ENCODE peak calls at places on chromosomes 12 and 14, in seven cellular contexts. X is esophagus squamous epithelium, Q is NB4, I is suprapubic skin, A is adrenal gland, O is tibial nerve, Y is K562. C is an unnamed sample.

GRCh38 chr12:64825143-64826011 is 930 bp downstream of the TBC1D30 start:
- DNase-seq in X (no peak), Q (no peak), I (no peak), A (no peak), O (no peak), Y (no peak), C (peak; percentile 29)

GRCh38 chr12:132327351-132328171 is 1.8 kb downstream of the GALNT9 start:
- DNase-seq in X (no peak), Q (peak; percentile 100), I (no peak), A (peak; percentile 89), O (no peak), Y (no peak), C (peak; percentile 84)

GRCh38 chr14:28774764-28775738 is 8.5 kb downstream of the FOXG1 start:
- DNase-seq in X (no peak), Q (no peak), I (no peak), A (no peak), O (no peak), Y (no peak), C (no peak)

GRCh38 chr12:49089831-49090773 is 4.5 kb downstream of the DHH start:
- DNase-seq in X (no peak), Q (no peak), I (no peak), A (no peak), O (no peak), Y (peak; percentile 83), C (no peak)

GRCh38 chr12:76478045-76478444 is 81.5 kb downstream of the OSBPL8 start:
- DNase-seq in X (no peak), Q (no peak), I (no peak), A (no peak), O (no peak), Y (no peak), C (no peak)

GRCh38 chr12:49930515-49931288 is 19.8 kb upstream of the AQP2 start:
- DNase-seq in X (no peak), Q (no peak), I (no peak), A (no peak), O (no peak), Y (no peak), C (no peak)

GRCh38 chr12:128623748-128624147 is 200.0 kb downstream of the SLC15A4 start:
- DNase-seq in X (no peak), Q (no peak), I (no peak), A (no peak), O (no peak), Y (no peak), C (no peak)

GRCh38 chr14:65850429-65851145 is 438.1 kb downstream of the FUT8 start:
- DNase-seq in X (no peak), Q (no peak), I (no peak), A (no peak), O (no peak), Y (no peak), C (no peak)

GRCh38 chr14:60768602-60769001 is 34.0 kb downstream of the MNAT1 start:
- DNase-seq in X (no peak), Q (no peak), I (no peak), A (no peak), O (no peak), Y (no peak), C (no peak)

GRCh38 chr12:78036889-78037288 is 206.2 kb downstream of the NAV3 start:
- DNase-seq in X (no peak), Q (peak; percentile 23), I (no peak), A (peak; percentile 15), O (no peak), Y (no peak), C (no peak)

GRCh38 chr14:100818221-100818699 is 7.7 kb upstream of the MEG3 start:
- DNase-seq in X (no peak), Q (no peak), I (no peak), A (no peak), O (no peak), Y (no peak), C (no peak)

GRCh38 chr12:46464863-46465262 is 92.3 kb upstream of the SLC38A2 start:
- DNase-seq in X (no peak), Q (no peak), I (no peak), A (no peak), O (no peak), Y (no peak), C (no peak)

GRCh38 chr14:22412936-22413411 is 176.1 kb downstream of the DAD1 start:
- DNase-seq in X (no peak), Q (no peak), I (no peak), A (no peak), O (no peak), Y (no peak), C (no peak)

GRCh38 chr12:53268637-53269562 is 801 bp downstream of the ESPL1 start:
- DNase-seq in X (no peak), Q (no peak), I (no peak), A (no peak), O (no peak), Y (peak; percentile 24), C (no peak)

GRCh38 chr14:51342226-51342625 is 102.2 kb downstream of the TMX1 start:
- DNase-seq in X (no peak), Q (peak; percentile 48), I (no peak), A (no peak), O (no peak), Y (no peak), C (no peak)

GRCh38 chr12:125988545-125988944 is 923.3 kb downstream of the AACS start:
- DNase-seq in X (no peak), Q (no peak), I (no peak), A (no peak), O (no peak), Y (no peak), C (no peak)

GRCh38 chr12:125981610-125982253 is 916.5 kb downstream of the AACS start:
- DNase-seq in X (no peak), Q (no peak), I (no peak), A (no peak), O (no peak), Y (no peak), C (no peak)

GRCh38 chr12:125983784-125984510 is 918.7 kb downstream of the AACS start:
- DNase-seq in X (no peak), Q (no peak), I (no peak), A (no peak), O (no peak), Y (no peak), C (no peak)

GRCh38 chr12:125983094-125983783 is 918.0 kb downstream of the AACS start:
- DNase-seq in X (no peak), Q (peak; percentile 8), I (no peak), A (no peak), O (peak; percentile 23), Y (peak; percentile 11), C (peak; percentile 32)
- TF ChIP-seq POLR2A in X (no peak), Q (no peak), I (no peak), A (no peak), O (no peak), Y (no peak), C (no peak)

GRCh38 chr14:31207746-31208545 is at the start of gene HECTD1:
- DNase-seq in X (peak; percentile 46), Q (peak; percentile 94), I (peak; percentile 93), A (peak; percentile 86), O (peak; percentile 48), Y (peak; percentile 90), C (peak; percentile 93)

GRCh38 chr14:31206536-31207286 is 882 bp downstream of the HECTD1 start:
- DNase-seq in X (no peak), Q (peak; percentile 65), I (no peak), A (peak; percentile 21), O (no peak), Y (peak; percentile 17), C (peak; percentile 43)

GRCh38 chr14:31205681-31206535 is 1.7 kb downstream of the HECTD1 start:
- DNase-seq in X (no peak), Q (peak; percentile 49), I (no peak), A (no peak), O (no peak), Y (peak; percentile 23), C (no peak)

GRCh38 chr14:31208546-31209424 is 1.2 kb upstream of the HECTD1 start:
- DNase-seq in X (no peak), Q (peak; percentile 9), I (no peak), A (no peak), O (no peak), Y (no peak), C (no peak)

GRCh38 chr14:31207287-31207745 is 277 bp downstream of the HECTD1 start:
- DNase-seq in X (no peak), Q (no peak), I (no peak), A (peak; percentile 91), O (peak; percentile 80), Y (no peak), C (no peak)
- TF ChIP-seq POLR2A in X (no peak), Q (no peak), I (peak; percentile 48), A (no peak), O (peak; percentile 30), Y (no peak), C (no peak)

GRCh38 chr12:116277393-116278258 is at the start of gene MED13L:
- DNase-seq in X (peak; percentile 52), Q (peak; percentile 96), I (peak; percentile 91), A (peak; percentile 90), O (peak; percentile 85), Y (peak; percentile 98), C (peak; percentile 88)
- TF ChIP-seq POLR2A in X (peak; percentile 52), Q (peak; percentile 42), I (peak; percentile 56), A (peak; percentile 41), O (no peak), Y (no peak), C (no peak)

GRCh38 chr12:6280672-6281071 is 29.8 kb upstream of the PLEKHG6 start:
- DNase-seq in X (no peak), Q (no peak), I (peak; percentile 54), A (no peak), O (no peak), Y (no peak), C (no peak)

GRCh38 chr12:6279631-6280030 is 30.9 kb upstream of the PLEKHG6 start:
- DNase-seq in X (no peak), Q (no peak), I (peak; percentile 71), A (no peak), O (no peak), Y (no peak), C (no peak)

GRCh38 chr12:6279256-6279628 is 31.2 kb upstream of the PLEKHG6 start:
- DNase-seq in X (no peak), Q (no peak), I (no peak), A (no peak), O (no peak), Y (peak; percentile 0), C (no peak)

GRCh38 chr12:6281081-6281809 is 29.2 kb upstream of the PLEKHG6 start:
- DNase-seq in X (no peak), Q (no peak), I (peak; percentile 72), A (no peak), O (no peak), Y (no peak), C (no peak)

DNA sequence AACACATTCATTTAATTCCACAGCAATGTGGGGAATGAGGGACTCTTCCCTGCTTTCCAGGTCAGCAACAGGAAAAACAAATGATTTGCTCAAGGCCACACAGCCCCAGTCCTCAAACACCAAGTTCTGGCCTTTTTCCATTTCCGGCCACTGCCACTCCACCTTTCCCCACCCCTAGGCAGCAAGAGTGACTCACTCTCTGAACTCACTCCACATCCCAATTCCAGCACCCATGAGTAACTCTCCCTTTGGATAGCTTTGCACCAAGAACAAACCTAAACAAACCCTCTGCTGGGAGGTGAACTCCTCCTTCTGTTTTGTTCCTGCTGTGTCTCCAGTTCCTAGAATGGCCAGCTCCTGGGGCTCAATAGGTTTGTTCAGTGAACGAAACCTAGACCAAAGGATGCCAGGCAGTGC is 30.4 kb upstream of the PLEKHG6 start:
- DNase-seq in X (no peak), Q (no peak), I (peak; percentile 71), A (peak; percentile 87), O (no peak), Y (no peak), C (peak; percentile 83)
- TF ChIP-seq POLR2A in X (no peak), Q (no peak), I (no peak), A (no peak), O (no peak), Y (no peak), C (no peak)